ENCODE peak calls at places on chromosomes 13 and 19, in eight cellular contexts. M, Y, T, N, I, A, Q and X are unnamed samples.

GRCh38 chr19:17997969-17998826 is 9.8 kb upstream of the ARRDC2 start:
- DNase-seq in Y (no peak), Q (no peak), A (no peak), T (no peak), N (no peak), M (no peak), I (no peak), X (no peak)

GRCh38 chr19:39154626-39155100 is 29.1 kb downstream of the PAK4 start:
- DNase-seq in N (no peak), M (no peak), I (no peak), Q (peak), A (no peak), T (no peak), Y (peak), X (no peak)

GRCh38 chr19:45947926-45948325 is 25.7 kb downstream of the NOVA2 start:
- DNase-seq in Q (no peak), A (no peak), Y (no peak), T (no peak), N (no peak), M (no peak), I (no peak), X (no peak)

GRCh38 chr19:5358173-5358800 is 17.7 kb upstream of the PTPRS start:
- DNase-seq in I (peak), Q (no peak), Y (no peak), M (no peak), N (no peak), A (no peak), T (no peak), X (no peak)

GRCh38 chr13:110340812-110341444 is 33.8 kb downstream of the COL4A2 start:
- DNase-seq in I (peak), M (peak), T (no peak), Q (peak), N (peak), Y (peak), A (peak), X (peak)

GRCh38 chr13:41541142-41541938 is 84.0 kb downstream of the RGCC start:
- DNase-seq in I (no peak), Q (no peak), A (no peak), M (no peak), T (no peak), Y (no peak), N (peak), X (no peak)

GRCh38 chr13:99750951-99751350 is 220.6 kb downstream of the ZIC5 start:
- DNase-seq in Q (no peak), N (no peak), T (no peak), M (no peak), A (no peak), I (no peak), Y (no peak), X (no peak)

GRCh38 chr13:79379274-79379673 is 26.8 kb downstream of the RBM26 start:
- DNase-seq in M (no peak), N (no peak), I (no peak), Q (no peak), A (no peak), Y (no peak), T (no peak), X (no peak)

GRCh38 chr13:78978381-78978998 is 319.5 kb upstream of the OBI1 start:
- DNase-seq in N (no peak), A (peak), Q (peak), M (peak), T (no peak), I (peak), Y (no peak), X (no peak)

GRCh38 chr19:53977429-53977990 is 13.9 kb upstream of the CACNG6 start:
- DNase-seq in A (peak), I (peak), M (peak), N (peak), Q (peak), T (no peak), Y (peak), X (peak)

GRCh38 chr19:58056861-58057260 is 2.2 kb upstream of the ZNF135 start:
- DNase-seq in A (no peak), Q (no peak), M (no peak), N (no peak), T (no peak), Y (no peak), I (no peak), X (no peak)

GRCh38 chr19:21492932-21493906 is 12.2 kb upstream of the ZNF429 start:
- DNase-seq in T (no peak), I (no peak), N (peak), M (no peak), Y (no peak), Q (peak), A (no peak), X (peak)

GRCh38 chr19:7679017-7679720 is 1.5 kb upstream of the TRAPPC5 start:
- DNase-seq in Q (no peak), Y (no peak), T (no peak), N (no peak), A (no peak), M (no peak), I (peak), X (no peak)

GRCh38 chr13:35769812-35770211 is 293.3 kb upstream of the MAB21L1 start:
- DNase-seq in T (no peak), Q (no peak), M (no peak), I (no peak), Y (no peak), N (no peak), A (no peak), X (no peak)